ENCODE peak calls at places on chromosomes 3 and 15, in five cellular contexts. K is fibroblast of lung, Q is AG04450, V is OCI-LY7, A is uterus. T is an unnamed sample.

GRCh38 chr15:63612300-63612699 is 15.1 kb downstream of the FBXL22 start:
- DNase-seq in K (no peak), Q (no peak), V (no peak), A (no peak), T (no peak)

GRCh38 chr3:50370594-50370993 is 11.3 kb upstream of the TMEM115 start:
- DNase-seq in K (peak), Q (no peak), V (peak), A (no peak), T (no peak)

GRCh38 chr3:123072152-123072551 is 5.3 kb downstream of the PDIA5 start:
- DNase-seq in K (no peak), Q (no peak), V (no peak), A (no peak), T (no peak)

GRCh38 chr3:157336252-157337009 is 100.2 kb upstream of the PTX3 start:
- DNase-seq in K (no peak), Q (no peak), V (no peak), A (no peak), T (no peak)

GRCh38 chr3:264394-265156 is 68.0 kb downstream of the CHL1 start:
- DNase-seq in K (peak), Q (peak), V (no peak), A (no peak), T (no peak)

GRCh38 chr3:14410501-14411165 is 8.2 kb downstream of the SLC6A6 start:
- DNase-seq in K (peak), Q (peak), V (peak), A (no peak), T (no peak)

GRCh38 chr3:101038393-101038792 is 45.2 kb upstream of the ABI3BP start:
- DNase-seq in K (peak), Q (no peak), V (no peak), A (no peak), T (no peak)

GRCh38 chr3:37162501-37163245 is 11.7 kb downstream of the LRRFIP2 start:
- DNase-seq in K (no peak), Q (no peak), V (no peak), A (no peak), T (no peak)

GRCh38 chr3:194132465-194133358 is 3.2 kb upstream of the HES1 start:
- DNase-seq in K (no peak), Q (no peak), V (no peak), A (no peak), T (no peak)

GRCh38 chr3:146093928-146094327 is 67.1 kb downstream of the PLOD2 start:
- DNase-seq in K (no peak), Q (no peak), V (no peak), A (peak), T (no peak)

GRCh38 chr15:66864871-66865281 is 162.8 kb downstream of the SMAD6 start:
- DNase-seq in K (no peak), Q (no peak), V (no peak), A (no peak), T (no peak)

GRCh38 chr3:10467904-10468610 is 37.3 kb downstream of the ATP2B2 start:
- DNase-seq in K (no peak), Q (no peak), V (no peak), A (no peak), T (no peak)

GRCh38 chr3:170423001-170423615 is 4.4 kb downstream of the CLDN11 start:
- DNase-seq in K (no peak), Q (no peak), V (no peak), A (no peak), T (no peak)

GRCh38 chr3:195291121-195291520 is 20.2 kb upstream of the XXYLT1 start:
- DNase-seq in K (no peak), Q (no peak), V (no peak), A (no peak), T (no peak)

GRCh38 chr15:72231847-72232461 is 964 bp upstream of the PKM start:
- DNase-seq in K (peak), Q (no peak), V (peak), A (peak), T (no peak)

GRCh38 chr3:129413687-129414506 is 14.5 kb downstream of the EFCAB12 start:
- DNase-seq in K (peak), Q (peak), V (no peak), A (no peak), T (no peak)

GRCh38 chr3:15269091-15269989 is 63.0 kb downstream of the SH3BP5 start:
- DNase-seq in K (peak), Q (peak), V (no peak), A (peak), T (peak)

GRCh38 chr15:43776718-43777292 is at the start of gene ELL3:
- DNase-seq in K (peak), Q (no peak), V (peak), A (peak), T (no peak)

GRCh38 chr3:65233561-65233960 is 545.8 kb upstream of the ADAMTS9 start:
- DNase-seq in K (no peak), Q (no peak), V (no peak), A (no peak), T (no peak)

GRCh38 chr3:141391298-141392017 is 23.2 kb downstream of the ZBTB38 start:
- DNase-seq in K (peak), Q (no peak), V (no peak), A (no peak), T (no peak)

GRCh38 chr15:41838400-41838897 is at the start of gene PLA2G4B:
- DNase-seq in K (no peak), Q (no peak), V (no peak), A (no peak), T (no peak)

GRCh38 chr3:93936549-93936948 is 37.1 kb downstream of the PROS1 start:
- DNase-seq in K (no peak), Q (no peak), V (no peak), A (no peak), T (no peak)

GRCh38 chr3:11272913-11273574 is 847 bp downstream of the ATG7 start:
- DNase-seq in K (no peak), Q (no peak), V (peak), A (no peak), T (no peak)

DNA sequence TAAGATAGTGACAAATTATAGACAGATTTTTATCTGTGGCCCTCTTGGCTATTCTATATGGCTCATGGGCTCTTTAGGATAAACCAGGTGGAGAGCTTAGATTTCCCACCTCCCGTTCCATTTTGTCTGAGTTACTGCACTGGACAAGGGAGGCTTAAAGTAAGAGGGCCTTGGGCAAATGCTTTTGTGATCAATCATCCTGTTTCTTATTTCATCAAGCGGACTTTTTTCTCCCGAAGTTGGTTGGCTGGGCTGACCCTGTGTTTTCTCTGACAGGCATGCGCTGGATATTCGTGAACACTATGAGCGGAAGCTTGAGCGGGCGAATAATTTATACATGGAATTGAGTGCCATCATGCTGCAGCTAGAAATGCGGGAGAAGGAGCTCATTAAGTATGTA is 33.4 kb downstream of the TMEM41A start:
- DNase-seq in K (no peak), Q (no peak), V (no peak), A (no peak), T (no peak)
- TF ChIP-seq CTCF in K (no peak), Q (no peak), V (no peak), A (no peak), T (no peak)

DNA sequence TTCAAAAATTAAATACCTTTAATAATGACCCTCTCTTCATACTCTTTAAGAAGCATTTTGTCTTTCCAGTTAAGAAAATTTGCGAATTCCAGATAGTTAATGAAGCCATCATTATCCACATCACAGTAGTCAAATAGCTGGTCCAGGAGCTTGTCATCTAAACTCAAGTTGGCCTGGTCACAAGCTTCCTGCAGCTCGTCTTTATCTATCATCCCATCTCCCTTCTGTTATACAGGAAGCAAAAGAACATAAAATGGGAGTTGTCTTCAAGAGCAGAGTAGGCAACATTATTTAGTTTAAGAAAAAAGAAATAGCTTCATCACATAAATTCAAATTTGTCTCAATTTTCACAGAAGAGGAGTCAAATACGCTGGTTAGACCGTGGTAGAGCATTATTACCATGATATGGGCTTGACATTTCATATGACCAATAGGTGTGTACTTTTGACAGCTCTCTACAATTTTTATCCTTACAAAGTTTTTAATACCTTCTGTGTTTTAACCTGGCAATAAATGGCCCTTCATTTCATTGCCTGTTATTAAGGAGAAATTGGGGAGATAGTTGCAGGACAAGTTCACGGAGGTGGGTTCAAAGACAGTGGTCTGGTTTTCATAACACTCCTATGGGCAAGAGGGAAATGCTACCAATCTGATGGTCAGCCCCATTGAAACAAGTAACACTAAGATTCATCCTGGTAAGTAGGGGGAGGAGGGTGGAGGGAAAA is 45.4 kb downstream of the EFHB start:
- DNase-seq in K (no peak), Q (no peak), V (no peak), A (no peak), T (no peak)
- H3K4me3 ChIP-seq in K (peak), Q (peak), V (no peak), A (no peak), T (no peak)

DNA sequence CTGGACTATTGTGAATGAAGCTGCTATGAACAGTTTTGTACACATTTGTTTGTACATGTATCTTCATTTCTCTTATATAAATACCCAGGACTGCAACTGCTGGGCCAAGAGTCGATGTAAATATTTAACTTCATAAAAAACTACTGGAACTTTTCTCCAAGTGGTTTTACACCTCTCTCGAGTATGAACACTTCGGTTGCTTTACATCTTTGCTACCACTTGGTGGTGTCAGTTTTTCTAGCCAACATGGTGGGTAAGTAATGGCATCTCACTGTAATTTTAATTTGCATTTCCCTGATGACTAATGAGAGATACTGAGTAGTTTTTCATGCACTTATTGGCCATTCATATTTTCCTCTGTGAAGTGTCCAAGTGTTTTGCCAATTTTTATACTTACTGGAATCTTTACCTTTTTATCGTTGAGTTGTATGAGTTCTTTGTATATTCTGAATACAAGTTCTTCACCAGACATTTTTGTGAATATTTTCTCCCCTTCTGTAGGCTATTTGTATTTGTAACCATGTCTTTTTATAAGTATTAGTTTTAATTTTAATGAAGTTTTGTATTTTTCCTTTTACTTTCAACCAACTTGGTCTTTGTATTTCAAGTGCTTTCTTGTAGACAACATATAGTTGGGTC is 44.4 kb downstream of the PCOLCE2 start:
- DNase-seq in K (peak), Q (no peak), V (peak), A (no peak), T (peak)
- TF ChIP-seq CTCF in K (peak), Q (peak), V (peak), A (no peak), T (peak)

GRCh38 chr15:33310481-33311311 is at the start of gene RYR3:
- DNase-seq in K (peak), Q (no peak), V (no peak), A (peak), T (no peak)
- H3K4me3 ChIP-seq in K (no peak), Q (no peak), V (no peak), A (peak), T (no peak)

GRCh38 chr15:26981492-26981891 is 10.5 kb downstream of the GABRG3 start:
- DNase-seq in K (no peak), Q (no peak), V (no peak), A (no peak), T (no peak)

GRCh38 chr15:26985050-26985449 is 14.1 kb downstream of the GABRG3 start:
- DNase-seq in K (no peak), Q (no peak), V (no peak), A (no peak), T (no peak)

DNA sequence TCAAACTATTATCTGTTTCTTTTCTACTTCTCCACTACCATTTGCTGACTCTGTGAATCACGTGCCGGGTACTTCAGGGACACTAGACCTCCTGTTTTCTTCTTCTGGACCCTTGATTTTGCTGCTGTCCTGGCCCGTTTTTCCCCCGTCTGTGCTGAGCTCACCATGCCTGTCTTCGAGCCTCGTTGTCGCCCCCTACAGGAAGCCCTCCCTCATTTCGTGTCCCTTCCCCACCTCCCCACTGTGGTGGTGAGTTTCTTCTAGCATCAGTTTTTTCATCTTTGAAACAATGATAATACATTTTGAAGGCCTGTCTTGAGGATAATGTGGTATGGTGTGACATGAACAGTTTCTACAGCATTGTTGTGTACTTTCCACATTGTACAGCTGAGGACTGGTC is 12.8 kb downstream of the GABRG3 start:
- DNase-seq in K (no peak), Q (no peak), V (no peak), A (no peak), T (no peak)
- TF ChIP-seq CTCF in K (no peak), Q (no peak), V (peak), A (no peak), T (no peak)

DNA sequence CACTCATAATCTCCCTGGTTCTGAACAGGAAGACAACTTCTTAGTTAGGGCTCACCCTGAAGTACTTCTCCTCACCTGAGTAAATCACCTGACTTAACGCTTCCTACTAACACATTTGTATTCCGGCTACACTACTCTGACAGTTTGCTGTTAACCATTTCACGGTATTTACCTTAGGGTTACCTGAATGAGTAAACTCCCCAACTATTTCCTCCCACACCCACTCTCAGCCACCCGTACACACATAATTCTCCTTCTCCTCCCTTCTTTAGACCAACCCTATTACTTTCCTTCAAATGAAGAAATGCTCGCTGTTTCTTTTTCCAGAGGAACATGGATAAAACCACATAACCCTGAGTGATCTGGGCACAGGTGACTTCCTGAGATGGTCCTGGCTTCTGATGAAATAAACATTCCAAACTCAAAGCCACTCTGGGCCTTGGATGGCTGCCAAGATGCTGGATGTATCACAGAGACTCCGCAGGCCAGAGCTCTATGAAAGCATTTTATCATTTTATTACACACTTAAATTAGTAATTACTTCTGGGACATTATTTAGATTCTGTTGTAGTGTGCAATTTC is 183.6 kb upstream of the ATP11B start:
- DNase-seq in K (no peak), Q (no peak), V (no peak), A (no peak), T (no peak)
- H3K4me3 ChIP-seq in K (no peak), Q (no peak), V (no peak), A (no peak), T (no peak)

DNA sequence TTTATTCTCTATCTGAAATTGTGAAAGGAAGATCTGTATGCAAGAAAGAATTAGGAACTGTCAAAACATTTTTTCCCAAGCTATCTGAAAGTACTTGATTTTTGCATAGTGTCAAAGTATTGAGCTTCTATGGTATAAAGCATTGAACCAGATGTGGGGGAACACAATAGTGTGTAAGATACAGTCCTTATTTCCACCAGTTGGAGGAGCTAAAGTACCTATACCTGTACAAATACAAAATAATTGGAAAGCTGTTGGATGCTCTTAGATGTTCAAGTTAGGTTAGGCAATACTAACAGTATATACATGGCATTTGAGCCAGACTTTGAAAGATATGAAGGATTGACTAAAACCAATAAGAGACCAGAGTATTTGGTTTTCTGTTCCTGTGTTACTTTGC is 148.4 kb downstream of the B3GALNT1 start:
- DNase-seq in K (peak), Q (no peak), V (peak), A (no peak), T (no peak)
- TF ChIP-seq CTCF in K (no peak), Q (peak), V (peak), A (no peak), T (peak)

GRCh38 chr3:173938159-173938558 is 540.6 kb downstream of the NLGN1 start:
- DNase-seq in K (peak), Q (no peak), V (no peak), A (no peak), T (no peak)
- H3K4me3 ChIP-seq in K (no peak), Q (no peak), V (no peak), A (no peak), T (no peak)